ENCODE peak calls at places on chromosomes 4 and X, in nine cellular contexts. D is thoracic aorta, Z is hepatocyte, Q is neural progenitor cell, G is upper lobe of right lung, L is mammary epithelial cell, K is astrocyte, N is heart left ventricle, R is tibial artery. T is an unnamed sample.

GRCh38 chr4:118265312-118266144 is 87.3 kb downstream of the PRSS12 start:
- DNase-seq in D (no peak), L (peak; percentile 35), Z (peak; percentile 31), G (peak; percentile 78), Q (no peak), R (no peak), N (no peak), K (no peak), T (no peak)

GRCh38 chr4:99945718-99946345 is 586 bp downstream of the DNAJB14 start:
- DNase-seq in K (peak; percentile 25), G (no peak), R (no peak), N (no peak), Q (no peak), D (no peak), L (peak; percentile 53), Z (peak; percentile 58), T (no peak)

GRCh38 chrX:7574325-7574724 is 268.6 kb upstream of the VCX start:
- DNase-seq in Q (peak; percentile 57), K (no peak), Z (peak; percentile 58), D (no peak), L (peak; percentile 64), G (no peak), N (no peak), R (no peak), T (no peak)

GRCh38 chrX:108199691-108200090 is 108.1 kb downstream of the ATG4A start:
- DNase-seq in Z (peak; percentile 62), Q (peak; percentile 44), L (peak; percentile 14), N (no peak), D (no peak), R (no peak), G (no peak), K (no peak), T (no peak)

GRCh38 chr4:180285796-180286195 is 1957.4 kb upstream of the TENM3 start:
- DNase-seq in Q (no peak), G (no peak), K (no peak), D (no peak), Z (no peak), N (no peak), L (no peak), R (no peak), T (no peak)

GRCh38 chrX:10017866-10018265 is 50.7 kb downstream of the CLDN34 start:
- DNase-seq in K (peak; percentile 77), Z (peak; percentile 56), G (no peak), D (no peak), N (no peak), L (peak; percentile 76), Q (no peak), R (no peak), T (no peak)

GRCh38 chrX:101347859-101348451 is 587 bp downstream of the TIMM8A start:
- DNase-seq in Q (no peak), K (peak; percentile 8), G (no peak), D (no peak), R (no peak), Z (peak; percentile 13), N (no peak), L (peak; percentile 15), T (no peak)

GRCh38 chrX:104679175-104679574 is 113.2 kb downstream of the IL1RAPL2 start:
- DNase-seq in D (no peak), Q (no peak), L (no peak), N (no peak), R (no peak), Z (no peak), G (no peak), K (no peak), T (no peak)

GRCh38 chrX:54530358-54530900 is 410 bp downstream of the GNL3L start:
- DNase-seq in Z (no peak), R (no peak), L (no peak), G (no peak), N (no peak), Q (no peak), D (no peak), K (no peak), T (no peak)

GRCh38 chr4:116180056-116180690 is 905.2 kb downstream of the TRAM1L1 start:
- DNase-seq in L (peak; percentile 4), D (no peak), R (no peak), Z (peak; percentile 7), K (no peak), Q (peak; percentile 17), G (no peak), N (no peak), T (no peak)

GRCh38 chr4:56874166-56874565 is 33.5 kb upstream of the REST start:
- DNase-seq in Z (no peak), N (no peak), G (no peak), K (no peak), Q (peak; percentile 39), D (no peak), L (no peak), R (no peak), T (no peak)

GRCh38 chrX:28016823-28017222 is 35.6 kb upstream of the DCAF8L1 start:
- DNase-seq in D (no peak), R (no peak), N (no peak), Q (no peak), K (no peak), G (no peak), L (peak; percentile 80), Z (no peak), T (no peak)

GRCh38 chrX:1246816-1247215 is 21.8 kb upstream of the CSF2RA start:
- DNase-seq in D (no peak), G (peak; percentile 83), Q (peak; percentile 72), L (peak; percentile 35), R (peak; percentile 66), K (no peak), Z (peak; percentile 67), N (peak; percentile 59), T (no peak)

GRCh38 chr4:31545755-31546154 is 825.6 kb downstream of the PCDH7 start:
- DNase-seq in N (no peak), Z (no peak), R (no peak), L (no peak), G (no peak), D (no peak), K (no peak), Q (no peak), T (no peak)

GRCh38 chr4:87734936-87735335 is 64.4 kb upstream of the IBSP start:
- DNase-seq in Q (no peak), Z (no peak), R (no peak), G (no peak), N (no peak), L (peak; percentile 44), K (no peak), D (no peak), T (no peak)

GRCh38 chrX:56796641-56797395 is 67.8 kb downstream of the NBDY start:
- DNase-seq in G (no peak), D (no peak), R (no peak), L (no peak), N (no peak), K (no peak), Z (no peak), Q (no peak), T (no peak)

GRCh38 chrX:148310402-148311200 is 189.8 kb upstream of the AFF2 start:
- DNase-seq in D (no peak), K (no peak), Q (no peak), L (no peak), N (no peak), G (no peak), Z (no peak), R (no peak), T (no peak)

GRCh38 chr4:41069838-41070237 is 144.5 kb downstream of the APBB2 start:
- DNase-seq in L (no peak), G (no peak), K (no peak), Z (no peak), D (no peak), Q (peak; percentile 72), N (no peak), R (no peak), T (no peak)

GRCh38 chr4:107072836-107073736 is 37.0 kb upstream of the DKK2 start:
- DNase-seq in L (no peak), Z (no peak), G (no peak), N (no peak), R (no peak), K (no peak), D (no peak), Q (no peak), T (no peak)

GRCh38 chrX:40084471-40084870 is 13.3 kb downstream of the BCOR start:
- DNase-seq in R (no peak), N (no peak), Q (no peak), L (no peak), D (no peak), G (no peak), K (no peak), Z (no peak), T (no peak)
- H3K27ac ChIP-seq in R (no peak overlapping the region), N (no peak overlapping the region), Q (no peak overlapping the region), L (no peak overlapping the region), D (no peak overlapping the region), G (no peak overlapping the region), K (no peak overlapping the region), Z (no peak overlapping the region), T (peak overlapping the region; percentile 31)

DNA sequence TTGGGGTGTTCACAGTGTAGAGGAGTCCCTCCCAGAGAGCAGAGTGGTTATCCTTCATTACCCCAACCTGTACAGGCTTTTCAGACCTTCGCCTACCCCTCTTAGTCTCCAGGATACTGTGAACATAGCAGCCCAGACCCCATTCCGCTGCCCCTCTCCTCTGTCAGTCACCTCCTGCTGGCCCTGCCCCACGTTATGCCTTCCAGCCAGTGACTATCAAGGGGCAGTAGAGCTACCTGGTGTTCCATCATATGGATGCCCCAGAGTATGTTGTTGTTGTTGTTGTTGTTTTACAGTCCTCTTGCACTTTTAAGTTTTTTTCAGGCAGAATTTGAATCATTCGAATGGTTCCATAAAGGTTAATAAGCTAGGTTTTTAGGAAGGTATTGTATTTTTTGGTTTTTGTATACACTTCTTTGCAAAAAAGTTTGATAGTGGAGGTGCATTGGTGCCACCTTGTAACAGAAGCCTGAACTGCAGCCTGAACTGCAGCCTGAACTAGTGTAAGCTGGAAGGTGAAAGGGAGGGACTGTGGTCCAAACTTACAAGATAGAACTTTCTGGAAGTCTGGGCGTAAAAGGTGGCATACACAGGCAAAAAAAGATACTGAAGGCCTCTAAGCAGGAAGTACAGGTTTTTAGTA is 101.4 kb upstream of the RAB40AL start:
- DNase-seq in Q (peak; percentile 19), R (no peak), N (no peak), K (no peak), G (no peak), Z (peak; percentile 19), L (peak; percentile 23), D (no peak), T (no peak)
- TF ChIP-seq CTCF in Q (peak; percentile 52), R (no peak), N (peak; percentile 26), K (peak; percentile 43), G (peak; percentile 45), Z (peak; percentile 47), L (peak; percentile 68), D (no peak), T (peak; percentile 67)

DNA sequence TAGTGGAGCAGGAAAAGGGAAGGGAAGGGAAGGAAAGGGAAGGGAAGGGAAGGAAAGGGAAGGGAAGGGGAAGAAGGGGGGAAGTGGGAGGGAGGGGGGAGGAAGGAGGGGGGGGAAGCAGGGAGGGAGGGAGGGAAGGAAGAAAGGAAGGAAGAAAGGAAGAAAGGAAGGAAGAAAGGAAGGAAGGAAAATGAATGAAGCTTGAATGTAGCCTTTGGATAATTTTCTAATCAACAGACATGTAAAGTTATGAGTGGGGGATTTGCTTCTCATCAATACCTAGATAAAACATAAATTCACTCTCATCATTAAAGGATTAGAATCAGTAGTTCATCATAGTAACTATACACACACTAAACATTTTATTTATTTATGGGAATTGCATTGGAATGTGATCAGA is 446.9 kb upstream of the FAM241A start:
- DNase-seq in Q (no peak), R (no peak), G (no peak), Z (no peak), D (no peak), N (no peak), K (no peak), L (no peak), T (no peak)
- H3K27me3 ChIP-seq in Q (no peaks in the 10 kb centered on the region), R (no peaks in the 10 kb centered on the region), G (no peaks in the 10 kb centered on the region), Z (no peaks in the 10 kb centered on the region), D (no peaks in the 10 kb centered on the region), N (peaks cover 4% of the 10 kb centered on the region), K (no peaks in the 10 kb centered on the region), L (peaks cover 5% of the 10 kb centered on the region), T (no peaks in the 10 kb centered on the region)

GRCh38 chr4:108810087-108810486 is 47.2 kb upstream of the ETNPPL start:
- DNase-seq in N (no peak), L (no peak), K (no peak), D (no peak), G (no peak), Q (no peak), Z (no peak), R (no peak), T (no peak)
- H3K27ac ChIP-seq in N (no peak overlapping the region), L (no peak overlapping the region), K (no peak overlapping the region), D (no peak overlapping the region), G (no peak overlapping the region), Q (no peak overlapping the region), Z (no peak overlapping the region), R (no peak overlapping the region), T (no peak overlapping the region)

T was measured in AG04450.